ENCODE peak calls at places on chromosomes 13 and 19, in five cellular contexts. M is right lobe of liver, Q is A549, D is vagina, E is ovary. W is an unnamed sample.

GRCh38 chr13:37386276-37386675 is 212.3 kb downstream of the POSTN start:
- DNase-seq in M (no peak), Q (no peak), E (no peak), D (no peak), W (no peak)

GRCh38 chr13:79631260-79631659 is 150.3 kb downstream of the NDFIP2 start:
- DNase-seq in E (no peak), D (no peak), Q (peak; percentile 18), M (no peak), W (peak; percentile 9)

GRCh38 chr13:42078113-42078769 is 29.8 kb downstream of the DGKH start:
- DNase-seq in E (no peak), Q (no peak), D (no peak), M (no peak), W (no peak)

GRCh38 chr19:38412491-38412890 is 9.6 kb downstream of the FAM98C start:
- DNase-seq in E (no peak), M (no peak), Q (no peak), D (no peak), W (no peak)

GRCh38 chr13:50222569-50223332 is 207.5 kb downstream of the KCNRG start:
- DNase-seq in M (peak; percentile 90), E (peak; percentile 41), D (no peak), Q (no peak), W (peak; percentile 74)

GRCh38 chr13:78241278-78241919 is 322.8 kb upstream of the EDNRB start:
- DNase-seq in M (no peak), D (no peak), E (no peak), Q (peak; percentile 0), W (peak; percentile 13)

GRCh38 chr19:56341948-56342347 is 27.3 kb upstream of the ZSCAN5A start:
- DNase-seq in Q (no peak), E (no peak), D (no peak), M (no peak), W (no peak)

GRCh38 chr13:24506698-24507335 is 5.8 kb downstream of the PARP4 start:
- DNase-seq in M (no peak), D (no peak), E (no peak), Q (no peak), W (no peak)

GRCh38 chr13:113792236-113792770 is 33.3 kb downstream of the TMEM255B start:
- DNase-seq in M (no peak), Q (no peak), D (no peak), E (peak; percentile 13), W (no peak)

GRCh38 chr13:24747248-24748151 is 16.5 kb upstream of the RNF17 start:
- DNase-seq in M (no peak), Q (no peak), E (no peak), D (no peak), W (no peak)

GRCh38 chr13:45142440-45143345 is 22.4 kb downstream of the GTF2F2 start:
- DNase-seq in E (no peak), M (no peak), Q (no peak), D (no peak), W (no peak)

GRCh38 chr19:52398091-52398461 is 427 bp downstream of the ZNF528 start:
- DNase-seq in Q (no peak), E (no peak), D (no peak), M (no peak), W (no peak)

GRCh38 chr19:57560049-57560491 is 407 bp upstream of the ZNF550 start:
- DNase-seq in Q (no peak), M (no peak), D (no peak), E (peak; percentile 43), W (no peak)

GRCh38 chr19:44684892-44685847 is 13.8 kb upstream of the CEACAM16 start:
- DNase-seq in Q (peak; percentile 95), D (no peak), M (no peak), E (no peak), W (no peak)

GRCh38 chr13:98372886-98373285 is 195.8 kb upstream of the RNF113B start:
- DNase-seq in E (no peak), Q (no peak), D (no peak), M (no peak), W (peak; percentile 23)

GRCh38 chr13:66071608-66072007 is 1158.5 kb downstream of the PCDH9 start:
- DNase-seq in M (no peak), D (no peak), Q (no peak), E (no peak), W (no peak)

GRCh38 chr19:43563816-43564215 is 11.5 kb downstream of the XRCC1 start:
- DNase-seq in Q (no peak), D (no peak), M (no peak), E (no peak), W (no peak)

GRCh38 chr19:43564800-43565199 is 10.5 kb downstream of the XRCC1 start:
- DNase-seq in E (no peak), M (no peak), Q (no peak), D (no peak), W (no peak)

GRCh38 chr19:43561144-43561970 is 14.0 kb downstream of the XRCC1 start:
- DNase-seq in M (no peak), E (no peak), D (no peak), Q (no peak), W (no peak)

GRCh38 chr19:43562211-43562697 is 13.1 kb downstream of the XRCC1 start:
- DNase-seq in M (no peak), Q (no peak), D (no peak), E (no peak), W (no peak)

DNA sequence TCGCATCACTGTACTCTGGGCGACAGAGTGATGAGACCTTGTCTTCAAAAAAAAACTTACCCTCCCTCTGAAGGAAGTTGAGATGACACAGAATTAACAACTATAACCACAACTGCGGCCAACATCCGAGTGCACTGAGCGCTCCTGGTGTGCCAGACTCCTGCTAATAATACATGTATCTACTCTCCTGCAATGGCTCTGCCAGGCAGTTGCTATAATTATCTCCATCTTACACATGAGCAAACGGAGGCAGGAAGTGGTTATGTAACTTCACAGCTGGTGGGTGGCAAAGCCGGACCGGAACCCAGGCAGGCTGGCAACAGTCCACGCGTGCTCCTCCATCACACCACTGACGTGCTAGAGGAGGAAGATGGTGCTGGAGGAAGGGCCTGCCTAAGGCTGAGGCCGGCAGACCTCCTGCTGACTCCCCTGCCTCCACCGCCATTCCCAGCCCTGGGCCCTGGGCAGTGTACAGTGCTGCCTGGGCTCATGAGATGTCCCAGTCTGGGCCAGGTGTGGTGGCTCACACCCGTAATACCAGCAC is 12.6 kb downstream of the XRCC1 start:
- DNase-seq in D (no peak), Q (no peak), M (peak; percentile 63), E (peak; percentile 54), W (peak; percentile 84)
- TF ChIP-seq POLR2A in D (no peak), Q (no peak), M (no peak), E (no peak), W (no peak)

GRCh38 chr13:40503966-40504591 is 162.4 kb downstream of the FOXO1 start:
- DNase-seq in E (no peak), M (peak; percentile 60), D (no peak), Q (peak; percentile 40), W (peak; percentile 18)
- TF ChIP-seq POLR2A in E (no peak), M (no peak), D (no peak), Q (no peak), W (no peak)

DNA sequence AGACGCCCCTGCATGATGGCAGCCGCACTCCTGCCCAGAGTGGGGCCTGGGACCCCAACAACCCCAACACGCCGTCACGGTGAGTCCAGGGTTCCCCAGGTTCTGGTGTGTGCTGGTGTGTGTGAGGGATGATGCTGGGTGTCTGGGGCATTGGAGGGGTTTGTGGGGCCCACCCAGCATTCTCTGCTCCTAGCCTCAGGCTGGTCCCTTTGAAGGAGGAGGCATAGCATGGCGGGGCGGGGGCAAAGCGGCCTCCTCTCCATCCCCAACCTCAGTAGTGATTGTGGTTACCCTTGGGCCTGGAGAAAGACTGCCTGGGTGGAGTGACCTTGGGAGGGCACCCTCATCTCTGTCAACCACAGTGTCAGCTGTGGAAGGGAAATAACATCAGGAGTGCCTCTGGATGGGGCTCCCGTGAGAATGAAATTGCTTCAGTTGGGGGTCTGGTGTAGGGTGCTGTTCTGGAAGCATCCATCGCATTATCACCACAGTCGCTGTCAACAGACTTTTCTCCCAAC is 7.1 kb upstream of the TIMM50 start:
- DNase-seq in Q (no peak), D (no peak), E (no peak), M (no peak), W (no peak)
- TF ChIP-seq POLR2A in Q (no peak), D (no peak), E (no peak), M (no peak), W (no peak)

GRCh38 chr19:2231621-2232221 is 4.4 kb downstream of the PLEKHJ1 start:
- DNase-seq in D (no peak), E (no peak), M (no peak), Q (no peak), W (no peak)
- TF ChIP-seq POLR2A in D (no peak), E (no peak), M (no peak), Q (no peak), W (no peak)

GRCh38 chr19:13118424-13119193 is 545 bp downstream of the NACC1 start:
- DNase-seq in M (peak; percentile 74), E (peak; percentile 72), D (no peak), Q (peak; percentile 38), W (peak; percentile 49)

GRCh38 chr19:13117772-13118423 is at the start of gene NACC1:
- DNase-seq in D (no peak), M (peak; percentile 92), Q (peak; percentile 86), E (peak; percentile 93), W (peak; percentile 92)

GRCh38 chr19:13115936-13116281 is 631 bp downstream of the TRMT1 start:
- DNase-seq in E (no peak), Q (no peak), M (peak; percentile 46), D (no peak), W (no peak)

GRCh38 chr19:13117176-13117771 is 734 bp upstream of the TRMT1 start:
- DNase-seq in Q (no peak), E (no peak), D (no peak), M (no peak), W (no peak)

DNA sequence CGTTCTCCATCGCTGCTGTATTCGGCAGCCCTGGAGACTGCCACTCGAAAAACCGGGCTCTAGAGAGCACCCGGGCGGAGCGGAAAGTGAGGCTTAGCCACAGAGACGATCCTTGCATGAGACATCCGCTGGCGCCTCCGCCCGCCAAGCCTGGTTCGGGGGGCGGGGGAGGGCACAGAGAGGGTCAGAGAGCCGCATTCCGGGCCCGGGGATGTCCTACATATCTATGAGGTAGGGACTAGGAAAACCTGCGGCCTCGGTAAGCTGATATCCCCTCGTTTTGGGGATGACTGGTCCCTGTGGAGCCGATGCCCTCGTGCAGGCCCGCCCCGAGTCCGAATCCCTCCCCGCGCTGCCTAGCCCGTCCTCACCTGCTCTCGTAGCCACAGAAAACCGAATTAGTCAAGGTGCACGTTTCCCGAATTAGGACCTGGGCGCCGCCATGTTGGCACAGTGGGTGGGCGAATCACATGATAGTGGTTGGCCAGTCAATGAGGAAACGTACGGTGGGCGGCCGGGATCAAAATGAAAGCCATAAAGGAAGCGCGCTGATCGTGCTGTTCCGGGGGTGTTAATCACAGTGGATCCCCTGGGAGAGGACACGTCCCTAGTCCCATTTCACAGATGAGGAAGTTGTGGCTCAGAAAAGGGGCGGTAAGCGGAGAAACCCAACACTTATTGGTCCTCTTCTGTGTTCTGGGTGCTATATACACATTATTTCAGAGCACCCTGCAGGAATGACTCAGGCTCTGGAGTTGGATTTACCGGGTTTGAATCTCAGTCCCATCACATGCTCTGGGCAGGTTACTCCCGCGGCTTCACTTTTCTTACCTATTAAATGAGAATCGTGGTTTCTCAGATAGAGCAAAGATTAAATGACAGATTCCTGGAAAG is at the start of gene TRMT1:
- DNase-seq in D (no peak), M (peak; percentile 95), E (peak; percentile 93), Q (peak; percentile 91), W (peak; percentile 91)
- TF ChIP-seq POLR2A in D (no peak), M (peak; percentile 15), E (peak; percentile 31), Q (peak; percentile 46), W (peak; percentile 51)

W was measured in body of pancreas.